ENCODE peak calls at places on chromosomes 16 and 17, in ten cellular contexts. P, X, E, R, V, K, N, S, F and L are unnamed samples.

GRCh38 chr17:13544755-13545154 is 57.0 kb downstream of the HS3ST3A1 start:
- DNase-seq in F (no peak), S (no peak), N (no peak), R (no peak), V (no peak), X (no peak), P (no peak), E (peak; percentile 97), K (no peak), L (no peak)

GRCh38 chr17:77314601-77315000 is 173.8 kb downstream of the SEC14L1 start:
- DNase-seq in V (no peak), X (no peak), R (no peak), P (no peak), K (no peak), F (no peak), N (no peak), S (no peak), E (no peak), L (no peak)

GRCh38 chr17:40314557-40314953 is 5.6 kb downstream of the RARA start:
- DNase-seq in X (peak; percentile 99), E (peak; percentile 89), S (no peak), N (peak; percentile 97), K (no peak), F (no peak), R (no peak), V (peak; percentile 93), P (no peak), L (peak; percentile 80)

GRCh38 chr17:27293359-27293897 is 486 bp upstream of the WSB1 start:
- DNase-seq in E (no peak), X (no peak), N (no peak), K (no peak), R (no peak), P (peak; percentile 18), S (no peak), F (no peak), V (no peak), L (no peak)

GRCh38 chr16:8173111-8173644 is 417.1 kb downstream of the TMEM114 start:
- DNase-seq in V (peak; percentile 19), P (peak; percentile 48), S (peak; percentile 92), F (peak; percentile 32), E (peak; percentile 53), N (peak; percentile 82), X (peak; percentile 67), K (no peak), R (peak; percentile 40), L (no peak)

GRCh38 chr16:57539072-57539796 is 2.9 kb upstream of the CCDC102A start:
- DNase-seq in N (no peak), V (peak; percentile 68), P (no peak), K (no peak), R (no peak), S (no peak), F (no peak), X (peak; percentile 55), E (peak; percentile 5), L (no peak)

GRCh38 chr16:17470871-17471744 is at the start of gene XYLT1:
- DNase-seq in E (peak; percentile 100), N (no peak), S (peak; percentile 82), R (peak; percentile 30), V (peak; percentile 42), K (no peak), P (peak; percentile 30), X (peak; percentile 75), F (no peak), L (peak; percentile 63)

GRCh38 chr16:19613834-19614233 is 58.3 kb downstream of the VPS35L start:
- DNase-seq in S (no peak), X (no peak), K (no peak), E (peak; percentile 2), V (no peak), P (no peak), F (no peak), N (no peak), R (no peak), L (no peak)

GRCh38 chr17:48745381-48746275 is 17.1 kb upstream of the HOXB13 start:
- DNase-seq in P (no peak), S (peak; percentile 49), E (no peak), X (no peak), F (no peak), N (no peak), K (no peak), R (no peak), V (no peak), L (no peak)

GRCh38 chr17:1109606-1110523 is 69.9 kb downstream of the ABR start:
- DNase-seq in E (no peak), F (no peak), V (no peak), X (no peak), N (peak; percentile 72), P (no peak), K (no peak), S (peak; percentile 71), R (no peak), L (no peak)

GRCh38 chr17:17683710-17684365 is 2.6 kb downstream of the RAI1 start:
- DNase-seq in K (no peak), X (no peak), V (no peak), P (no peak), E (no peak), N (no peak), S (no peak), R (no peak), F (no peak), L (no peak)

GRCh38 chr17:77721823-77722160 is 236.7 kb upstream of the TNRC6C start:
- DNase-seq in R (no peak), N (no peak), K (no peak), E (no peak), X (no peak), P (no peak), V (no peak), F (no peak), S (no peak), L (no peak)

GRCh38 chr17:32264140-32264799 is 1.4 kb upstream of the RHBDL3 start:
- DNase-seq in E (no peak), V (no peak), F (no peak), K (no peak), P (no peak), R (no peak), S (peak; percentile 82), X (no peak), N (no peak), L (no peak)

GRCh38 chr17:18378205-18378505 is 577 bp downstream of the EVPLL start:
- DNase-seq in E (no peak), V (no peak), P (no peak), K (no peak), N (no peak), R (no peak), S (no peak), X (no peak), F (no peak), L (no peak)

GRCh38 chr16:58176608-58177346 is 21.1 kb downstream of the CSNK2A2 start:
- DNase-seq in E (no peak), P (no peak), F (no peak), X (no peak), K (no peak), N (no peak), S (no peak), V (peak; percentile 51), R (no peak), L (no peak)

GRCh38 chr16:83579431-83579830 is 228.3 kb upstream of the HSBP1 start:
- DNase-seq in V (no peak), E (no peak), F (no peak), N (no peak), K (no peak), R (no peak), S (no peak), X (no peak), P (no peak), L (no peak)

GRCh38 chr16:29717113-29717512 is 28.7 kb downstream of the C16orf54 start:
- DNase-seq in F (no peak), X (no peak), R (no peak), S (no peak), V (no peak), K (no peak), N (no peak), E (no peak), P (no peak), L (no peak)

GRCh38 chr16:1983544-1984346 is at the start of gene GFER:
- DNase-seq in N (peak; percentile 92), K (no peak), R (peak; percentile 84), E (peak; percentile 89), V (peak; percentile 80), F (peak; percentile 99), S (peak; percentile 98), X (peak; percentile 80), P (peak; percentile 94), L (no peak)

GRCh38 chr17:49450735-49451134 is 36.1 kb upstream of the PHB1 start:
- DNase-seq in F (no peak), N (no peak), R (no peak), V (no peak), E (no peak), X (peak; percentile 82), K (no peak), S (no peak), P (no peak), L (no peak)

GRCh38 chr17:59366040-59366757 is 34.7 kb downstream of the YPEL2 start:
- DNase-seq in P (no peak), K (no peak), F (no peak), R (no peak), E (no peak), X (no peak), V (no peak), S (peak; percentile 93), N (no peak), L (no peak)

GRCh38 chr16:96935-97381 is 18.9 kb downstream of the MPG start:
- DNase-seq in K (no peak), R (peak; percentile 84), F (peak; percentile 98), E (peak; percentile 88), P (peak; percentile 73), V (peak; percentile 89), N (peak; percentile 91), S (peak; percentile 96), X (peak; percentile 88), L (peak; percentile 90)

GRCh38 chr16:20901441-20902112 is 1.0 kb downstream of the LYRM1 start:
- DNase-seq in P (no peak), N (peak; percentile 83), F (no peak), X (peak; percentile 89), E (peak; percentile 62), R (peak; percentile 35), S (peak; percentile 56), K (no peak), V (peak; percentile 36), L (no peak)

GRCh38 chr16:87342978-87343752 is 26.0 kb upstream of the C16orf95 start:
- DNase-seq in F (no peak), N (no peak), R (no peak), X (no peak), V (no peak), K (no peak), P (no peak), S (no peak), E (no peak), L (no peak)

GRCh38 chr17:33674685-33675084 is 381.6 kb upstream of the ASIC2 start:
- DNase-seq in F (no peak), S (peak; percentile 80), V (peak; percentile 46), K (no peak), R (peak; percentile 16), N (peak; percentile 64), E (peak; percentile 56), P (peak; percentile 16), X (peak; percentile 62), L (peak; percentile 42)

GRCh38 chr16:57388359-57389086 is 16.0 kb upstream of the CCL17 start:
- DNase-seq in F (no peak), E (no peak), V (no peak), X (peak; percentile 58), R (no peak), S (no peak), K (no peak), N (no peak), P (no peak), L (no peak)

GRCh38 chr16:27503662-27504061 is 46.1 kb downstream of the GTF3C1 start:
- DNase-seq in S (no peak), K (no peak), X (peak; percentile 60), V (no peak), P (no peak), R (no peak), F (no peak), N (no peak), E (no peak), L (no peak)

GRCh38 chr16:88617268-88618031 is 20.9 kb upstream of the IL17C start:
- DNase-seq in K (no peak), X (no peak), V (no peak), R (no peak), N (no peak), P (no peak), S (no peak), F (no peak), E (no peak), L (no peak)

GRCh38 chr17:80034654-80034976 is 1.1 kb downstream of the TBC1D16 start:
- DNase-seq in X (no peak), V (no peak), F (no peak), K (no peak), E (no peak), N (no peak), S (no peak), P (no peak), R (no peak), L (no peak)